ENCODE peak calls at places on chromosomes 16 and 17, in nine cellular contexts. Q is CD8-positive, alpha-beta T cell; L is HCT116; Y is aorta; F is CD4-positive, CD25-positive, alpha-beta regulatory T cell; C is heart left ventricle; K is right cardiac atrium; T is A549; R is GM23338. G is an unnamed sample.

GRCh38 chr17:60630352-60630751 is 30.4 kb downstream of the PPM1D start:
- ATAC-seq in L (no peak), R (no peak), Y (no peak), T (no peak), C (no peak), K (no peak), Q (no peak), F (no peak), G (no peak)

GRCh38 chr17:1274243-1274608 is 4.0 kb downstream of the BHLHA9 start:
- ATAC-seq in L (no peak), C (no peak), F (no peak), Q (no peak), T (no peak), Y (no peak), K (no peak), R (no peak), G (no peak)

GRCh38 chr17:80002242-80002641 is 33.4 kb downstream of the TBC1D16 start:
- ATAC-seq in F (no peak), Q (no peak), R (no peak), C (no peak), L (no peak), K (no peak), Y (no peak), T (no peak), G (no peak)

GRCh38 chr17:78746263-78746948 is 35.7 kb downstream of the CYTH1 start:
- ATAC-seq in T (no peak), L (no peak), K (no peak), R (peak; percentile 65), F (no peak), Y (no peak), C (no peak), Q (no peak), G (no peak)

GRCh38 chr16:85171004-85171808 is 58.9 kb upstream of the CIBAR2 start:
- ATAC-seq in L (no peak), R (no peak), K (no peak), Y (no peak), T (no peak), F (no peak), Q (no peak), C (no peak), G (no peak)

GRCh38 chr17:19716108-19717030 is at the start of gene SLC47A2:
- ATAC-seq in Y (no peak), C (peak; percentile 85), K (peak; percentile 34), L (no peak), R (no peak), Q (no peak), F (no peak), T (no peak), G (no peak)

GRCh38 chr17:73747221-73748002 is 103.2 kb upstream of the SDK2 start:
- ATAC-seq in T (no peak), Q (no peak), F (no peak), Y (no peak), K (peak; percentile 51), R (no peak), L (no peak), C (peak; percentile 92), G (no peak)

GRCh38 chr17:1714980-1715802 is 5.0 kb upstream of the TLCD2 start:
- ATAC-seq in T (peak; percentile 22), L (peak; percentile 28), F (no peak), Y (peak; percentile 84), Q (no peak), R (peak; percentile 1), K (peak; percentile 69), C (peak; percentile 39), G (peak; percentile 60)

GRCh38 chr16:71671165-71671564 is 45.2 kb downstream of the MARVELD3 start:
- ATAC-seq in Q (no peak), T (no peak), R (no peak), L (no peak), C (no peak), K (no peak), Y (no peak), F (no peak), G (no peak)

GRCh38 chr17:37148171-37148570 is 199.4 kb downstream of the AATF start:
- ATAC-seq in Y (no peak), T (no peak), F (no peak), Q (no peak), L (no peak), R (no peak), C (no peak), K (no peak), G (no peak)

GRCh38 chr17:1362964-1363363 is 37.1 kb downstream of the YWHAE start:
- ATAC-seq in F (no peak), K (peak; percentile 65), Y (peak; percentile 69), R (no peak), C (peak; percentile 30), Q (no peak), T (no peak), L (no peak), G (peak; percentile 75)

GRCh38 chr17:15513058-15513858 is 45.8 kb upstream of the CDRT4 start:
- ATAC-seq in K (no peak), C (no peak), Y (peak; percentile 35), R (no peak), T (no peak), L (no peak), Q (no peak), F (no peak), G (no peak)

GRCh38 chr16:4316732-4317461 is 1.0 kb downstream of the GLIS2 start:
- ATAC-seq in Y (peak; percentile 74), C (peak; percentile 45), T (peak; percentile 35), R (peak; percentile 6), K (peak; percentile 54), L (peak; percentile 35), Q (no peak), F (no peak), G (peak; percentile 6)

GRCh38 chr16:718389-718788 is 2.6 kb upstream of the ANTKMT start:
- ATAC-seq in T (no peak), R (no peak), F (no peak), C (no peak), Q (no peak), K (no peak), L (no peak), Y (no peak), G (no peak)
- H3K4me1 ChIP-seq in T (peaks cover 62% of the 10 kb centered on the region), R (peaks cover 12% of the 10 kb centered on the region), F (peaks cover 56% of the 10 kb centered on the region), C (peaks cover 47% of the 10 kb centered on the region), Q (peaks cover 53% of the 10 kb centered on the region), K (peaks cover 5% of the 10 kb centered on the region), L (peaks cover 78% of the 10 kb centered on the region), Y (no peaks in the 10 kb centered on the region), G (peaks cover 32% of the 10 kb centered on the region)

GRCh38 chr17:41339571-41340169 is 11.0 kb downstream of the KRT33A start:
- ATAC-seq in Q (no peak), C (no peak), F (no peak), T (no peak), K (no peak), R (no peak), L (no peak), Y (no peak), G (no peak)

GRCh38 chr17:41340496-41340895 is 10.1 kb downstream of the KRT33A start:
- ATAC-seq in Q (no peak), R (no peak), Y (no peak), C (no peak), K (no peak), T (peak; percentile 45), L (no peak), F (no peak), G (no peak)

GRCh38 chr17:41340934-41341861 is 9.4 kb downstream of the KRT33A start:
- ATAC-seq in K (no peak), C (no peak), Y (no peak), F (no peak), Q (peak; percentile 48), T (no peak), L (no peak), R (no peak), G (no peak)

GRCh38 chr17:41335747-41336146 is 14.9 kb downstream of the KRT33A start:
- ATAC-seq in F (no peak), Y (no peak), T (no peak), K (no peak), R (no peak), Q (no peak), L (no peak), C (no peak), G (no peak)

GRCh38 chr17:41338961-41339485 is 11.6 kb downstream of the KRT33A start:
- ATAC-seq in K (no peak), Y (no peak), R (no peak), C (no peak), F (peak; percentile 66), L (no peak), Q (peak; percentile 82), T (no peak), G (no peak)
- H3K27ac ChIP-seq in K (no peak overlapping the region), Y (no peak overlapping the region), R (no peak overlapping the region), C (no peak overlapping the region), F (peak overlapping the region; percentile 80), L (no peak overlapping the region), Q (peak overlapping the region; percentile 58), T (no peak overlapping the region), G (no peak overlapping the region)

DNA sequence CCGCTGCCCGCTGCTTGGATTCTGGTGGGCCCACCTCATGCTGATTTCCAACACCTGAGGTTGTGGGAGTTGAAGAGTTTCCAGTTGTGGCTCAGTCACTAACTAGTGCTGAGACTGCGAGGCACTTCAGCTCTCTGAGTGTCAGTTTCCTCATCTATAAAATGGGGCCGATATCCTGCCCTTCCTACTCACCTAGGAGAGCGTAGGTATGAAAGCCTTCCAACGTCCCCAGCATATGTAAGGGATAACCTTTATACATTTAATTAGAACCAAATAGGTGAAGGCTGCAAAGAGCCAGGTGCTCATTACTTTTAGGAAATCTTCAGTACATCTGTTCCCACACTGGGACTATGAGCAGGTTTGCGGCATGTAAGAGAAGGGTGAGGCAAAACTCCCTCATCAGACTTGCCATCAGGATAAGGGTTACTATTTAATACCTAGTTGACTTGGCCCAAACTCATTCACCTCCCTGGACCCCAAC is 782 bp upstream of the KIF18B start:
- ATAC-seq in T (no peak), F (no peak), R (no peak), C (no peak), K (no peak), L (no peak), Y (no peak), Q (no peak), G (no peak)
- H3K4me3 ChIP-seq in T (peak overlapping the region; percentile 75), F (peak overlapping the region; percentile 97), R (peak overlapping the region; percentile 97), C (peak overlapping the region; percentile 60), K (peak overlapping the region; percentile 40), L (peak overlapping the region; percentile 92), Y (peak overlapping the region; percentile 27), Q (peak overlapping the region; percentile 68), G (peak overlapping the region; percentile 33)

GRCh38 chr16:15653227-15653626 is 3.2 kb downstream of the NDE1 start:
- ATAC-seq in F (no peak), K (no peak), Y (no peak), T (no peak), L (no peak), Q (no peak), C (no peak), R (no peak), G (peak; percentile 12)

GRCh38 chr16:15654591-15654990 is 4.5 kb downstream of the NDE1 start:
- ATAC-seq in L (no peak), Y (no peak), R (no peak), K (no peak), F (no peak), C (no peak), T (no peak), Q (no peak), G (no peak)

GRCh38 chr16:15650698-15651161 is 685 bp downstream of the NDE1 start:
- ATAC-seq in R (peak; percentile 39), T (peak; percentile 46), K (peak; percentile 11), F (no peak), L (peak; percentile 6), Y (peak; percentile 39), Q (peak; percentile 47), C (peak; percentile 5), G (no peak)

GRCh38 chr16:15650019-15650697 is at the start of gene NDE1:
- ATAC-seq in F (peak; percentile 99), Q (peak; percentile 95), T (peak; percentile 98), K (peak; percentile 100), R (peak; percentile 97), C (peak; percentile 95), L (peak; percentile 96), Y (peak; percentile 98), G (peak; percentile 99)

GRCh38 chr16:15652293-15653001 is 2.4 kb downstream of the NDE1 start:
- ATAC-seq in Q (no peak), R (no peak), Y (no peak), T (no peak), C (no peak), F (no peak), K (no peak), L (no peak), G (no peak)
- H3K4me1 ChIP-seq in Q (peaks cover 29% of the 10 kb centered on the region), R (no peaks in the 10 kb centered on the region), Y (no peaks in the 10 kb centered on the region), T (peaks cover 23% of the 10 kb centered on the region), C (peaks cover 36% of the 10 kb centered on the region), F (peaks cover 42% of the 10 kb centered on the region), K (peaks cover 2% of the 10 kb centered on the region), L (peaks cover 16% of the 10 kb centered on the region), G (peaks cover 14% of the 10 kb centered on the region)

G was measured in gastroesophageal sphincter.